ENCODE peak calls at places on chromosomes 3 and 15, in four cellular contexts. One of them, this sample, is unnamed.

GRCh38 chr3:95289295-95289694 is 1226.4 kb downstream of the NSUN3 start:
- DNase-seq in uterus: no peak
- DNase-seq in heart right ventricle: no peak
- DNase-seq in lung: no peak
- DNase-seq in this sample: no peak

GRCh38 chr15:88899251-88899650 is 3.9 kb upstream of the HAPLN3 start:
- DNase-seq in uterus: no peak
- DNase-seq in heart right ventricle: no peak
- DNase-seq in lung: no peak
- DNase-seq in this sample: no peak

GRCh38 chr3:187016639-187017345 is 86.5 kb downstream of the ST6GAL1 start:
- DNase-seq in uterus: no peak
- DNase-seq in heart right ventricle: no peak
- DNase-seq in lung: no peak
- DNase-seq in this sample: no peak

GRCh38 chr3:79497447-79498111 is 270.2 kb downstream of the ROBO1 start:
- DNase-seq in uterus: no peak
- DNase-seq in heart right ventricle: no peak
- DNase-seq in lung: no peak
- DNase-seq in this sample: no peak

GRCh38 chr15:43215961-43216360 is 4.9 kb downstream of the EPB42 start:
- DNase-seq in uterus: no peak
- DNase-seq in heart right ventricle: no peak
- DNase-seq in lung: no peak
- DNase-seq in this sample: no peak

GRCh38 chr15:62648954-62649353 is 393.6 kb upstream of the TPM1 start:
- DNase-seq in uterus: no peak
- DNase-seq in heart right ventricle: no peak
- DNase-seq in lung: no peak
- DNase-seq in this sample: no peak

GRCh38 chr15:40105517-40106202 is 3.0 kb downstream of the BMF start:
- DNase-seq in uterus: no peak
- DNase-seq in heart right ventricle: no peak
- DNase-seq in lung: no peak
- DNase-seq in this sample: peak; percentile 62

GRCh38 chr3:81545572-81545971 is 215.9 kb downstream of the GBE1 start:
- DNase-seq in uterus: no peak
- DNase-seq in heart right ventricle: no peak
- DNase-seq in lung: no peak
- DNase-seq in this sample: no peak

GRCh38 chr3:45480871-45481270 is 92.5 kb downstream of the LARS2 start:
- DNase-seq in uterus: no peak
- DNase-seq in heart right ventricle: no peak
- DNase-seq in lung: no peak
- DNase-seq in this sample: no peak

GRCh38 chr3:120332646-120333045 is 16.5 kb downstream of the LRRC58 start:
- DNase-seq in uterus: no peak
- DNase-seq in heart right ventricle: no peak
- DNase-seq in lung: no peak
- DNase-seq in this sample: no peak

GRCh38 chr3:14862303-14862660 is 43.5 kb downstream of the FGD5 start:
- DNase-seq in uterus: no peak
- DNase-seq in heart right ventricle: no peak
- DNase-seq in lung: no peak
- DNase-seq in this sample: peak; percentile 44

GRCh38 chr3:58434990-58435389 is 1.4 kb upstream of the PDHB start:
- DNase-seq in uterus: no peak
- DNase-seq in heart right ventricle: no peak
- DNase-seq in lung: no peak
- DNase-seq in this sample: no peak

GRCh38 chr3:58497074-58497473 is 5.2 kb downstream of the KCTD6 start:
- DNase-seq in uterus: no peak
- DNase-seq in heart right ventricle: no peak
- DNase-seq in lung: no peak
- DNase-seq in this sample: no peak

GRCh38 chr3:58584690-58585004 is 7.5 kb upstream of the FAM107A start:
- DNase-seq in uterus: no peak
- DNase-seq in heart right ventricle: no peak
- DNase-seq in lung: no peak
- DNase-seq in this sample: no peak

GRCh38 chr15:101187820-101188516 is 63.9 kb downstream of the CHSY1 start:
- DNase-seq in uterus: no peak
- DNase-seq in heart right ventricle: peak; percentile 81
- DNase-seq in lung: no peak
- DNase-seq in this sample: no peak

GRCh38 chr3:14861451-14862302 is 42.9 kb downstream of the FGD5 start:
- DNase-seq in uterus: no peak
- DNase-seq in heart right ventricle: no peak
- DNase-seq in lung: no peak
- DNase-seq in this sample: peak; percentile 45

GRCh38 chr15:88920186-88920891 is 7.2 kb upstream of the MFGE8 start:
- DNase-seq in uterus: no peak
- DNase-seq in heart right ventricle: no peak
- DNase-seq in lung: no peak
- DNase-seq in this sample: no peak

GRCh38 chr3:195889843-195890407 is 18.4 kb downstream of the TNK2 start:
- DNase-seq in uterus: no peak
- DNase-seq in heart right ventricle: no peak
- DNase-seq in lung: no peak
- DNase-seq in this sample: no peak

GRCh38 chr15:83970290-83970890 is 265.2 kb upstream of the GOLGA6L4 start:
- DNase-seq in uterus: peak; percentile 89
- DNase-seq in heart right ventricle: no peak
- DNase-seq in lung: no peak
- DNase-seq in this sample: no peak

GRCh38 chr3:112671930-112672715 is 31.2 kb upstream of the CCDC80 start:
- DNase-seq in uterus: no peak
- DNase-seq in heart right ventricle: no peak
- DNase-seq in lung: no peak
- DNase-seq in this sample: no peak

GRCh38 chr3:81530180-81530939 is 231.1 kb downstream of the GBE1 start:
- DNase-seq in uterus: no peak
- DNase-seq in heart right ventricle: no peak
- DNase-seq in lung: no peak
- DNase-seq in this sample: no peak

GRCh38 chr3:193605876-193606275 is 12.9 kb downstream of the OPA1 start:
- DNase-seq in uterus: no peak
- DNase-seq in heart right ventricle: peak; percentile 61
- DNase-seq in lung: peak; percentile 59
- DNase-seq in this sample: peak; percentile 39

GRCh38 chr3:411183-411681 is 214.7 kb downstream of the CHL1 start:
- DNase-seq in uterus: no peak
- DNase-seq in heart right ventricle: no peak
- DNase-seq in lung: no peak
- DNase-seq in this sample: no peak

GRCh38 chr15:25230442-25230841 is 208.4 kb downstream of the UBE3A start:
- DNase-seq in uterus: no peak
- DNase-seq in heart right ventricle: no peak
- DNase-seq in lung: no peak
- DNase-seq in this sample: no peak

GRCh38 chr15:97168704-97169475 is 791.6 kb upstream of the ARRDC4 start:
- DNase-seq in uterus: no peak
- DNase-seq in heart right ventricle: no peak
- DNase-seq in lung: no peak
- DNase-seq in this sample: no peak

GRCh38 chr15:34039506-34040123 is 611 bp upstream of the AVEN start:
- DNase-seq in uterus: no peak
- DNase-seq in heart right ventricle: no peak
- DNase-seq in lung: no peak
- DNase-seq in this sample: no peak

GRCh38 chr3:106086636-106087035 is 217.8 kb upstream of the CBLB start:
- DNase-seq in uterus: no peak
- DNase-seq in heart right ventricle: no peak
- DNase-seq in lung: no peak
- DNase-seq in this sample: no peak

GRCh38 chr3:108319428-108320053 is 23.2 kb downstream of the HHLA2 start:
- DNase-seq in uterus: no peak
- DNase-seq in heart right ventricle: no peak
- DNase-seq in lung: peak; percentile 83
- DNase-seq in this sample: no peak

GRCh38 chr3:58004972-58005371 is 3.2 kb upstream of the FLNB start:
- DNase-seq in uterus: no peak
- DNase-seq in heart right ventricle: no peak
- DNase-seq in lung: no peak
- DNase-seq in this sample: no peak

GRCh38 chr3:155995525-155996370 is 124.6 kb upstream of the KCNAB1 start:
- DNase-seq in uterus: no peak
- DNase-seq in heart right ventricle: no peak
- DNase-seq in lung: no peak
- DNase-seq in this sample: no peak

GRCh38 chr3:161851941-161852566 is 355.4 kb downstream of the OTOL1 start:
- DNase-seq in uterus: peak; percentile 33
- DNase-seq in heart right ventricle: peak; percentile 10
- DNase-seq in lung: peak; percentile 39
- DNase-seq in this sample: peak; percentile 40

GRCh38 chr15:40239671-40240618 is 1.1 kb downstream of the PAK6 start:
- DNase-seq in uterus: no peak
- DNase-seq in heart right ventricle: no peak
- DNase-seq in lung: no peak
- DNase-seq in this sample: no peak

GRCh38 chr15:20280933-20281463 is 260.6 kb downstream of the GOLGA6L6 start:
- DNase-seq in uterus: no peak
- DNase-seq in heart right ventricle: no peak
- DNase-seq in lung: no peak
- DNase-seq in this sample: no peak

GRCh38 chr3:145807990-145808389 is 353.0 kb downstream of the PLOD2 start:
- DNase-seq in uterus: no peak
- DNase-seq in heart right ventricle: peak; percentile 16
- DNase-seq in lung: no peak
- DNase-seq in this sample: no peak

GRCh38 chr3:60803156-60803555 is 448.1 kb downstream of the FHIT start:
- DNase-seq in uterus: no peak
- DNase-seq in heart right ventricle: no peak
- DNase-seq in lung: no peak
- DNase-seq in this sample: no peak

GRCh38 chr15:87734571-87735373 is 521.8 kb downstream of the NTRK3 start:
- DNase-seq in uterus: no peak
- DNase-seq in heart right ventricle: no peak
- DNase-seq in lung: no peak
- DNase-seq in this sample: no peak

GRCh38 chr3:143627336-143627735 is 220.9 kb downstream of the SLC9A9 start:
- DNase-seq in uterus: no peak
- DNase-seq in heart right ventricle: no peak
- DNase-seq in lung: no peak
- DNase-seq in this sample: no peak

GRCh38 chr3:179438836-179439235 is 12.4 kb downstream of the GNB4 start:
- DNase-seq in uterus: no peak
- DNase-seq in heart right ventricle: no peak
- DNase-seq in lung: no peak
- DNase-seq in this sample: no peak

GRCh38 chr15:65196637-65197336 is 11.6 kb upstream of the CLPX start:
- DNase-seq in uterus: no peak
- DNase-seq in heart right ventricle: no peak
- DNase-seq in lung: no peak
- DNase-seq in this sample: no peak

GRCh38 chr15:65192016-65192415 is 6.9 kb upstream of the CLPX start:
- DNase-seq in uterus: no peak
- DNase-seq in heart right ventricle: no peak
- DNase-seq in lung: no peak
- DNase-seq in this sample: no peak

GRCh38 chr15:65197337-65197645 is 12.1 kb upstream of the CLPX start:
- DNase-seq in uterus: no peak
- DNase-seq in heart right ventricle: no peak
- DNase-seq in lung: no peak
- DNase-seq in this sample: no peak

GRCh38 chr15:65195542-65196026 is 10.4 kb upstream of the CLPX start:
- DNase-seq in uterus: peak; percentile 42
- DNase-seq in heart right ventricle: no peak
- DNase-seq in lung: no peak
- DNase-seq in this sample: no peak

GRCh38 chr15:65194826-65195541 is 9.8 kb upstream of the CLPX start:
- DNase-seq in uterus: peak; percentile 46
- DNase-seq in heart right ventricle: no peak
- DNase-seq in lung: no peak
- DNase-seq in this sample: no peak
- TF ChIP-seq CTCF in uterus: no peak
- TF ChIP-seq CTCF in heart right ventricle: no peak
- TF ChIP-seq CTCF in lung: no peak
- TF ChIP-seq CTCF in this sample: no peak

DNA sequence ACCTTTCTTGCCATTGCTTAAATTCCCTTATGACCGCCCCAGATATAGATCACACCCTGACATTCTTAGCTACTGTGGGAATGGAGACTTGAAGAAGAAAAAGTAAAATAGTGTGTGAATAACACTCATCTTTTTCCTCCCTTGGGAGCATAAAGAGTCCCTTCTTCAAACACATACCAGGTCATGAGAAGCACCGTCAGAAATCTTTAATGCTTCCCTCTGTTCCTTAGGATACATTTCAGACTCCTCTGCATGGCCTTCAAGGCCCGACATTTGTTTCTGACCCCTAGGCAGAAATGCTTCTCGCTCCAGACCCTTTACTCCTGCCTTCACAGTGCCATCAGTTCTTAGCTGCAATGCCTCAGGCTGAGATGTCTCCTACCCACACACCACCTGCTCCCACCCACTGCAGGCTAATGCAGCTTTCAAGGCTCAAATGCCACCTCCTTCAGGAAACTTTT is 143.8 kb upstream of the IL12A start:
- DNase-seq in uterus: no peak
- DNase-seq in heart right ventricle: no peak
- DNase-seq in lung: no peak
- DNase-seq in this sample: no peak
- H3K27ac ChIP-seq in uterus: no peak overlapping the region
- H3K27ac ChIP-seq in heart right ventricle: peak overlapping the region; percentile 13
- H3K27ac ChIP-seq in lung: no peak overlapping the region
- H3K27ac ChIP-seq in this sample: peak overlapping the region; percentile 58

GRCh38 chr15:49366496-49366895 is 56.5 kb upstream of the FGF7 start:
- DNase-seq in uterus: no peak
- DNase-seq in heart right ventricle: no peak
- DNase-seq in lung: no peak
- DNase-seq in this sample: no peak

GRCh38 chr15:49372366-49372765 is 50.7 kb upstream of the FGF7 start:
- DNase-seq in uterus: no peak
- DNase-seq in heart right ventricle: no peak
- DNase-seq in lung: no peak
- DNase-seq in this sample: no peak

DNA sequence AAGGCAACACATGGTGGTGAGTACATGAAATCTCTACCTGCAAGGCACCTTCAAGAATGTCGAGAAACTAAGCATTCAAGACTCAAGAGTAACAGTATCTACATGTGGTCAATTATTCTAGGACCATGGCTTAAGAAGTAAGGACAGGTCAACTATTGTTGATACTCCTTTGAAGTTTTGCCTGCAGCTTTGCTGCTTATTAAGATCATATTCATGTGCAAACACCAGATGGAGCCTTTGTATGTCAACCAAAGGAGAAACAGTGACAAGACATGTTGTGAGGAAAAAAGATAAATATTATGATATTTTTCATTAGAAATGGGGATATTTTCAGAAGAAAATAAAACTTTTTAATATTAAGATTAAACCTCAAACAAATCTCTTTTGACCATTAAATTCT is 52.3 kb upstream of the FGF7 start:
- DNase-seq in uterus: no peak
- DNase-seq in heart right ventricle: no peak
- DNase-seq in lung: no peak
- DNase-seq in this sample: no peak
- TF ChIP-seq CTCF in uterus: no peak
- TF ChIP-seq CTCF in heart right ventricle: peak; percentile 31
- TF ChIP-seq CTCF in lung: no peak
- TF ChIP-seq CTCF in this sample: no peak

GRCh38 chr3:149816986-149817385 is 4.0 kb downstream of the RNF13 start:
- DNase-seq in uterus: no peak
- DNase-seq in heart right ventricle: no peak
- DNase-seq in lung: no peak
- DNase-seq in this sample: no peak
- H3K27ac ChIP-seq in uterus: no peak overlapping the region
- H3K27ac ChIP-seq in heart right ventricle: no peak overlapping the region
- H3K27ac ChIP-seq in lung: no peak overlapping the region
- H3K27ac ChIP-seq in this sample: no peak overlapping the region